ENCODE peak calls at places on chromosome 16, in eight cellular contexts. T is activated T-cell treated with anti-CD3 and anti-CD28 coated beads, Interleukin-2, amount 50 U/mL, for 4 hours; Q is A673; F is stimulated activated naive B cell treated with anti-CD40 and anti-IgM and Interleukin-4, amounts not matched to agents 10 μg/mL and 1 μg/mL and 100 μg/mL, for 72 hours; G is SK-N-SH; O is midbrain; E is ACHN; I is D341Med. D is an unnamed sample.

GRCh38 chr16:79970091-79970490 is 369.6 kb upstream of the MAF start:
- DNase-seq in T (no peak), Q (no peak), F (no peak), G (no peak), O (no peak), E (no peak), I (no peak), D (no peak)

GRCh38 chr16:29835926-29836325 is 15.7 kb downstream of the MVP start:
- DNase-seq in T (no peak), Q (no peak), F (no peak), G (no peak), O (no peak), E (peak; percentile 82), I (no peak), D (peak; percentile 49)

GRCh38 chr16:77414752-77415231 is 20.0 kb downstream of the ADAMTS18 start:
- DNase-seq in T (no peak), Q (no peak), F (no peak), G (no peak), O (no peak), E (no peak), I (no peak), D (peak; percentile 32)

GRCh38 chr16:48384982-48385271 is 286 bp downstream of the SIAH1 start:
- DNase-seq in T (no peak), Q (no peak), F (no peak), G (no peak), O (no peak), E (peak; percentile 60), I (no peak), D (no peak)

GRCh38 chr16:74999683-75000480 is 1.1 kb downstream of the ZNRF1 start:
- DNase-seq in T (peak; percentile 49), Q (peak; percentile 27), F (peak; percentile 6), G (peak; percentile 74), O (peak; percentile 37), E (peak; percentile 23), I (peak; percentile 58), D (peak; percentile 54)

GRCh38 chr16:74939688-74940087 is 45.2 kb downstream of the WDR59 start:
- DNase-seq in T (no peak), Q (no peak), F (no peak), G (no peak), O (no peak), E (no peak), I (no peak), D (no peak)

GRCh38 chr16:54505479-54506247 is 219.1 kb upstream of the IRX3 start:
- DNase-seq in T (no peak), Q (peak; percentile 65), F (no peak), G (no peak), O (no peak), E (no peak), I (no peak), D (no peak)

GRCh38 chr16:12320298-12320706 is 343.8 kb downstream of the SNX29 start:
- DNase-seq in T (no peak), Q (no peak), F (no peak), G (no peak), O (no peak), E (peak; percentile 49), I (no peak), D (peak; percentile 98)

GRCh38 chr16:68764866-68765265 is 27.8 kb downstream of the CDH1 start:
- DNase-seq in T (no peak), Q (no peak), F (no peak), G (no peak), O (no peak), E (no peak), I (no peak), D (no peak)

GRCh38 chr16:165539-166374 is at the start of gene HBM:
- DNase-seq in T (no peak), Q (no peak), F (no peak), G (peak; percentile 59), O (no peak), E (no peak), I (no peak), D (no peak)

GRCh38 chr16:89905511-89906140 is 13.0 kb upstream of the MC1R start:
- DNase-seq in T (no peak), Q (no peak), F (no peak), G (no peak), O (no peak), E (no peak), I (no peak), D (no peak)